ENCODE peak calls at places on chromosome 4, in nine cellular contexts. P is lower lobe of right lung, F is DND-41, A is GM23338, B is endodermal cell, I is fibroblast of lung, X is tibial nerve, M is MM.1S, E is heart left ventricle. D is an unnamed sample.
A peak's percentile ranks its signal among the peaks of the same experiment; 100 is the strongest.

GRCh38 chr4:152719856-152720556 is 40.2 kb upstream of the TMEM154 start:
- DNase-seq in E (no peak), A (no peak), P (no peak), F (no peak), B (no peak), X (no peak), M (no peak), I (no peak), D (no peak)

GRCh38 chr4:169335331-169335730 is 64.6 kb upstream of the SH3RF1 start:
- DNase-seq in M (no peak), F (no peak), B (no peak), X (no peak), P (no peak), E (no peak), A (no peak), I (no peak), D (no peak)

GRCh38 chr4:30719363-30720020 is 677 bp upstream of the PCDH7 start:
- DNase-seq in M (no peak), F (no peak), P (no peak), E (peak; percentile 65), X (no peak), B (peak; percentile 92), A (peak; percentile 83), I (peak; percentile 73), D (peak; percentile 34)

GRCh38 chr4:87166296-87166854 is 54.0 kb downstream of the KLHL8 start:
- DNase-seq in E (no peak), M (no peak), B (no peak), I (no peak), P (no peak), F (no peak), X (no peak), A (no peak), D (no peak)

GRCh38 chr4:19983072-19983471 is 268.6 kb upstream of the SLIT2 start:
- DNase-seq in M (no peak), P (no peak), E (no peak), A (no peak), B (no peak), F (no peak), X (no peak), I (peak; percentile 97), D (no peak)

GRCh38 chr4:6474053-6474568 is 1.7 kb upstream of the PPP2R2C start:
- DNase-seq in I (no peak), M (no peak), P (no peak), X (no peak), B (peak; percentile 82), F (no peak), A (peak; percentile 68), E (no peak), D (no peak)

GRCh38 chr4:11596989-11597388 is 168.3 kb upstream of the HS3ST1 start:
- DNase-seq in M (no peak), I (no peak), B (no peak), P (no peak), E (no peak), A (no peak), F (no peak), X (no peak), D (no peak)

GRCh38 chr4:109826719-109827118 is 1.1 kb upstream of the RRH start:
- DNase-seq in M (peak; percentile 35), I (peak; percentile 48), F (no peak), E (no peak), B (no peak), P (no peak), X (no peak), A (peak; percentile 27), D (no peak)

GRCh38 chr4:2059034-2059725 is at the start of gene NAT8L:
- DNase-seq in B (peak; percentile 78), E (peak; percentile 14), P (peak; percentile 60), X (no peak), F (peak; percentile 23), I (no peak), M (no peak), A (peak; percentile 83), D (no peak)

GRCh38 chr4:53186714-53187358 is 179.0 kb downstream of the SCFD2 start:
- DNase-seq in B (no peak), I (no peak), P (no peak), A (no peak), E (no peak), F (no peak), X (no peak), M (no peak), D (no peak)

GRCh38 chr4:88320174-88320779 is 35.9 kb upstream of the PPM1K start:
- DNase-seq in B (no peak), I (peak; percentile 1), E (no peak), M (peak; percentile 37), X (no peak), P (no peak), F (no peak), A (peak; percentile 1), D (no peak)

GRCh38 chr4:190018201-190018920 is 8.7 kb downstream of the FRG2 start:
- DNase-seq in B (no peak), X (no peak), E (no peak), M (no peak), A (peak; percentile 46), F (no peak), I (no peak), P (no peak), D (no peak)
- H3K4me1 ChIP-seq in B (no peaks in the 10 kb centered on the region), X (no peaks in the 10 kb centered on the region), E (no peaks in the 10 kb centered on the region), M (no peaks in the 10 kb centered on the region), A (peaks cover 10% of the 10 kb centered on the region), F (no peaks in the 10 kb centered on the region), I (no peaks in the 10 kb centered on the region), P (peaks cover 13% of the 10 kb centered on the region), D (peaks cover 7% of the 10 kb centered on the region)

DNA sequence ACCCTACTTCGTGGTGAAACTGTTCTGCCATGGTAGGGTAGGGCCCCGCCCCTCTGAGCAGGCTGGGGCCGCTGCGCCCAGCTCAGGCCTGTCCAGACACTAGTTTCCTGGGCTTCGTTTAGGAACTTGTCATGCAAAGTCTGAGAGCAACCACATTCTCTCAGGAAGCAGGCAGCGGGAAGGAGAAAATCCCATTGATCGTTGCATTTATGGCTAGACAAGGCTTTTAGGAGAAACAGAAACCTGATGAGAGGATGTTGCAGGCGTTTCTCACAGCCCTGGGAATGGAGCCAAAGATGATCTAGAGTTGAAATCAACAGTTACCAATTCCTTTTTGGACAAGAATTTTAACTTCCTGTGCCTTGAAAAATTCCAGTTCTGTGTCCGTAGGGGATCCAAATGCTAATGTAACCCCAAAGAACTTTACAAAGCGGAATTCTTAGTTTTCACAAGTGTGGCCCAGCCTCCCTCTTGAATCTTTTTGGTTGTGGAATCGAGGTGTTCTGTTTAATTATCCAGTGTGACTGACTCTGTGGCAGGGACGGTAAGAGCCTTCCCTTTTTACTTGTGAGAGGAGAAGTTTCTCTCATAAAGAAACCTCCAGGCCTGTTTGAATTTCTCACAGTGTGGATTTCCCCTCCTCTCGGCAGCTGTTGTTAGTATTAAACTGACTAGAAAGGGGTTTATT is 4.5 kb upstream of the CXCL9 start:
- DNase-seq in F (no peak), X (no peak), B (peak; percentile 56), M (no peak), E (no peak), A (peak; percentile 51), I (peak; percentile 71), P (no peak), D (no peak)
- TF ChIP-seq CTCF in F (no peak), X (no peak), B (no peak), M (no peak), E (no peak), A (no peak), I (no peak), P (no peak), D (no peak)

DNA sequence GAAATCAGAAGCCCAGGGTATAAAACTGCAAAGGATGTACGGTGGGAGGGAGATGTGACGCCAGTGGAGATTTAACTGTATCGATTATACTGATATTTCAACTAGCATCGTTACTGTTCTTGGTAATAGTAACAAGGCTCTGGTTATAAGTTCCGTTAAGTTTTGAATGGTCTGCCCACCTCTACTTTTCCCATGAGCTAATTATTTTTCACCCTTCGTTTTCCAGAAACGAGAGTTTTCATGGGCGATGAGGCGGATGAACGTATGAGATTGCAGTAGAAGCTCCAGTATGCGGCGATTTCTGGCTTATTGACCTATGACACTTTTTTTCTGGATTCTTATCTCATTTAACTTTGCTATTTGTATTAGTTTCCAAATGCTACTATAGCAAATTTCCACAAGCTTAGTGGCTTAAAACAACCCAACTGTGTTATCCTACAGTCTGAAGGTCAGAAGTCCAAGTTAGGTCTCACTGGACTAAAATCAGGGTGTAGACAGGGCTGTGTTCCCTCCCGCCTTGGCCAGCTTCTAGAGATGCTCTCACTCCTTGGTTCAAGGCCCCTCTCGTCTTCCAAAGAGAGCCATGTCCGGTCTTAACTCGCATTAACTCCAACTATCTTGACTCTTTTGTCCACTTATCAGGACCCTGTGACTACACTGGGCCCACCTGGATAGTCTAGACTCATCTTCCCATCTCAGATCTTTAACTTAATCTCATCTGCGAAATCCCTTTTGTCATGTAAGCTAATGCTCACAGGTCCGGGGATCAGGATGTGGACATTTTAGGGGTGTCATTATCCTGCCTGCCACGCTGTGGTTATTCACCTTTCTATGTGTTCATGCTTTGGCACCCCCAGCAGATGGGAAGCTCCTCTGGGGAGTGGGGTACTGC is 122.5 kb downstream of the IRF2 start:
- DNase-seq in M (peak; percentile 4), A (no peak), E (no peak), X (no peak), P (no peak), B (peak; percentile 20), F (no peak), I (no peak), D (no peak)
- H3K4me1 ChIP-seq in M (peaks cover 35% of the 10 kb centered on the region), A (peaks cover 19% of the 10 kb centered on the region), E (peaks cover 5% of the 10 kb centered on the region), X (peaks cover 17% of the 10 kb centered on the region), P (peaks cover 48% of the 10 kb centered on the region), B (peaks cover 12% of the 10 kb centered on the region), F (peaks cover 12% of the 10 kb centered on the region), I (peaks cover 5% of the 10 kb centered on the region), D (peaks cover 28% of the 10 kb centered on the region)

GRCh38 chr4:151485541-151486131 is 76.7 kb downstream of the FHIP1A start:
- DNase-seq in M (no peak), X (no peak), I (no peak), F (no peak), B (peak; percentile 59), E (no peak), A (peak; percentile 32), P (no peak), D (no peak)
- TF ChIP-seq CTCF in M (no peak), X (no peak), I (no peak), F (no peak), B (no peak), E (no peak), A (no peak), P (no peak), D (no peak)

DNA sequence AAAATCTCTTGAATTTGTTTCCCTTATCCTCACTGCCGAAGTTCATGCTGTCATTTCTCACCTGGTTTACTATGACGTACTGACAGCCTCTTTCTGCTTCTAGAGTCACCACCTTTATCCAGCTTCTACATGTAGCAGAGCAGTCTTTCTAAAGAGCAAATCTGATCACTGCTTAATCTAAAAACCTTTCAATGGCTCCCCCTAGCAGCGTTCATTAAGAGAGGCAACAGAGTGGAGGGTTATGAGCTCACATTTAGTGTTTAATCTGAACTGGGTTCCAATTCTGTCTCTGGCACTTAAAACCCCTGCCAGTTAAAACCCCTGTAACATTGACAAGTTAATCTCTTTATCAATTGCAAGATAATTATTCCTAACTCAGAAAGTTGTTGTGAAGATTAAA is 4.4 kb downstream of the RBPJ start:
- DNase-seq in I (peak; percentile 74), P (no peak), F (no peak), E (no peak), M (peak; percentile 45), A (peak; percentile 70), B (no peak), X (no peak), D (no peak)
- H3K4me1 ChIP-seq in I (peaks cover 22% of the 10 kb centered on the region), P (peaks cover 41% of the 10 kb centered on the region), F (peaks cover 22% of the 10 kb centered on the region), E (peaks cover 4% of the 10 kb centered on the region), M (no peaks in the 10 kb centered on the region), A (peaks cover 67% of the 10 kb centered on the region), B (peaks cover 6% of the 10 kb centered on the region), X (peaks cover 4% of the 10 kb centered on the region), D (peaks cover 3% of the 10 kb centered on the region)

D was measured in mucosa of descending colon.